ENCODE peak calls at places on chromosomes 5 and 9, in four cellular contexts. O is HepG2, H is GM12878, F is K562. Q is an unnamed sample.

GRCh38 chr9:69131682-69132081 is 42.4 kb upstream of the TJP2 start:
- DNase-seq in O (peak; percentile 93), F (no peak), H (no peak), Q (no peak)

GRCh38 chr9:16673171-16673570 is 197.3 kb downstream of the BNC2 start:
- DNase-seq in F (no peak), O (no peak), H (no peak), Q (no peak)

GRCh38 chr9:35611230-35611797 is 6.3 kb downstream of the TESK1 start:
- DNase-seq in F (peak; percentile 40), H (no peak), O (peak; percentile 17), Q (peak; percentile 58)

GRCh38 chr5:74576941-74577456 is 63.5 kb downstream of the ENC1 start:
- DNase-seq in H (peak; percentile 70), O (no peak), F (no peak), Q (no peak)

GRCh38 chr5:68554566-68555279 is 339.2 kb downstream of the PIK3R1 start:
- DNase-seq in O (no peak), H (no peak), F (peak; percentile 54), Q (no peak)

GRCh38 chr5:116572375-116573278 is 2.0 kb downstream of the SEMA6A start:
- DNase-seq in H (no peak), O (no peak), F (no peak), Q (peak; percentile 43)

GRCh38 chr5:36607114-36607561 is 732 bp downstream of the SLC1A3 start:
- DNase-seq in H (no peak), F (no peak), O (no peak), Q (peak; percentile 62)

GRCh38 chr5:123350744-123351143 is 72.5 kb downstream of the CEP120 start:
- DNase-seq in H (no peak), O (no peak), F (no peak), Q (no peak)

GRCh38 chr5:35247645-35248034 is 17.4 kb upstream of the PRLR start:
- DNase-seq in O (no peak), F (no peak), H (no peak), Q (no peak)

GRCh38 chr5:45696206-45696836 is at the start of gene HCN1:
- DNase-seq in O (peak; percentile 17), H (no peak), F (peak; percentile 5), Q (peak; percentile 8)

GRCh38 chr9:101601904-101602765 is 7.4 kb upstream of the PPP3R2 start:
- DNase-seq in F (peak; percentile 42), H (no peak), O (peak; percentile 46), Q (peak; percentile 60)

GRCh38 chr9:135066291-135066690 is 21.2 kb upstream of the OLFM1 start:
- DNase-seq in H (no peak), O (no peak), F (no peak), Q (no peak)

GRCh38 chr5:164073013-164073535 is 567.7 kb downstream of the MAT2B start:
- DNase-seq in F (no peak), H (no peak), O (no peak), Q (peak; percentile 11)

GRCh38 chr5:161481922-161482321 is 64.6 kb downstream of the GABRB2 start:
- DNase-seq in O (no peak), F (no peak), H (peak; percentile 64), Q (no peak)

GRCh38 chr5:62143268-62144229 is 162.5 kb upstream of the KIF2A start:
- DNase-seq in H (no peak), F (no peak), O (peak; percentile 13), Q (peak; percentile 14)

GRCh38 chr5:130402906-130403305 is 498.6 kb downstream of the CHSY3 start:
- DNase-seq in H (no peak), O (no peak), F (no peak), Q (no peak)

GRCh38 chr9:2297771-2298170 is 282.6 kb downstream of the SMARCA2 start:
- DNase-seq in F (no peak), H (no peak), O (no peak), Q (no peak)

GRCh38 chr5:14449052-14449661 is 132.4 kb upstream of the OTULINL start:
- DNase-seq in F (no peak), O (no peak), H (no peak), Q (no peak)

GRCh38 chr5:137462816-137463520 is 36.2 kb downstream of the SPOCK1 start:
- DNase-seq in F (no peak), H (no peak), O (no peak), Q (no peak)

GRCh38 chr5:115396698-115397097 is 100.2 kb upstream of the CCDC112 start:
- DNase-seq in O (no peak), F (no peak), H (no peak), Q (no peak)

GRCh38 chr9:90061187-90061586 is 456.4 kb downstream of the GADD45G start:
- DNase-seq in F (no peak), H (no peak), O (no peak), Q (no peak)

GRCh38 chr9:90975666-90976538 is 174.3 kb downstream of the SYK start:
- DNase-seq in H (no peak), F (no peak), O (no peak), Q (no peak)

GRCh38 chr9:136808075-136808780 is 480 bp downstream of the RABL6 start:
- DNase-seq in F (peak; percentile 45), O (no peak), H (no peak), Q (peak; percentile 44)

GRCh38 chr5:137466888-137467287 is 32.2 kb downstream of the SPOCK1 start:
- DNase-seq in O (no peak), H (no peak), F (no peak), Q (no peak)

GRCh38 chr9:4738866-4739586 is 2.0 kb downstream of the AK3 start:
- DNase-seq in H (no peak), F (no peak), O (peak; percentile 72), Q (no peak)

GRCh38 chr5:90386099-90386710 is 23.4 kb downstream of the CETN3 start:
- DNase-seq in O (peak; percentile 24), H (no peak), F (no peak), Q (no peak)

GRCh38 chr5:142521706-142522105 is 164.2 kb downstream of the FGF1 start:
- DNase-seq in F (no peak), H (no peak), O (peak; percentile 86), Q (no peak)

GRCh38 chr5:175718401-175719108 is 60.7 kb downstream of the HRH2 start:
- DNase-seq in O (no peak), F (peak; percentile 31), H (no peak), Q (peak; percentile 45)

GRCh38 chr5:137281201-137281600 is 217.9 kb downstream of the SPOCK1 start:
- DNase-seq in O (no peak), F (no peak), H (no peak), Q (no peak)

GRCh38 chr5:170278611-170279500 is 18.7 kb downstream of the LCP2 start:
- DNase-seq in O (no peak), H (peak; percentile 78), F (peak; percentile 71), Q (no peak)

GRCh38 chr5:142512041-142512679 is 173.7 kb downstream of the FGF1 start:
- DNase-seq in F (no peak), H (no peak), O (no peak), Q (no peak)

DNA sequence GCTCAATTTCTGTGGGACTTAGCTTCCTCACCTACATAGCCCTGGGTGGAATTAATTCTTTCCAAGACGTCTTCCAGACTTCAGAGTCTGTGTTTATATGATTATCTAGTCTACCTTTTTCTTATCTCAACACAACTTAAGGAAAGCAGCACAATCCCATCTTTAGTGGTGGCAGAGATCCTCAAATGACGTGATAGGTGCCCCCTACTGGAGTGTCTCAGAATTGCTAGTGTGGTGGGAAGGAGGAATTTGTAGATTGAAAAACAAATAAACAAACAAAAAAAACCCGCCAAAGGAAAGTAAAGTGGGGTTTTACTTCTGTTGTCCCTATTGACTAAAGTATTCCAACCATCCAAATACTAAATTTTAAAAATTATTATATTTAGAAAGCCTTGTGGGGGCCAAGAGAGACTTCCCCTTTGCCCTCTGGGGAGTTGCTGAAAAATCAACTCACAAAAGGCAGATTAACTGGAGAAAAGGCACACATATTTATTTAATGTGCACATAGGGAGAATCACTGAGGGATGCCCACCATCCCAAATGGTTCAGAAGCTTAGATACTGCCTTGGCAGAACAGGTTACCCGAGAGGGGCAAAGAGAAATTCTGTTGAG is 283.3 kb downstream of the TMEM167A start:
- DNase-seq in H (no peak), F (peak; percentile 39), O (peak; percentile 21), Q (peak; percentile 33)
- TF ChIP-seq SP1 in H (no peak), F (no peak), O (no peak), Q (no peak)

GRCh38 chr9:20604561-20604960 is 17.7 kb downstream of the MLLT3 start:
- DNase-seq in O (no peak), F (no peak), H (no peak), Q (no peak)
- TF ChIP-seq FOXK2 in O (no peak), F (no peak), H (no peak), Q (no peak)

DNA sequence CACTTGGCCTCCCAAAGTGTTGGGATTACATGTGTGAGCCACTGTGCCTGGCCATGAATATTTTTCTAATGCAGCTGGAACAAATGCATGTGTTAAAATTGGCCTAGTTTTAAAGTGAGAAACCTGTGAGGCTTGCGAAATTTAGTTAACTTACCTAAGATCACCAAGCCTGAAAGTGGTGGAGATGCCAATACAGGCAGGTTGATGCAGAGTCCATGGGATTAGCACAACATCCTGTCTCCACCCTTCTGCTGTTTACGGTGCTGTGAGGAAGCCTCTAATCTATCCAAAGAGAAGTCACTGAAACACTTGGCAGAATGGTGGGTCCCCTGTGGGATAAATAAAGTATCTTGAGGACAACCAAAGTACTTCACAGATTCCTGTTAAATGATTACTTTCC is 98.2 kb downstream of the PCSK5 start:
- DNase-seq in F (no peak), O (no peak), H (no peak), Q (no peak)
- TF ChIP-seq SP1 in F (no peak), O (no peak), H (no peak), Q (no peak)

GRCh38 chr5:891837-892389 is 688 bp downstream of the BRD9 start:
- DNase-seq in O (no peak), F (peak; percentile 49), H (no peak), Q (peak; percentile 36)
- TF ChIP-seq FOXK2 in O (no peak), F (no peak), H (no peak), Q (no peak)

GRCh38 chr5:96790851-96791513 is 16.8 kb downstream of the ERAP1 start:
- DNase-seq in F (no peak), O (no peak), H (no peak), Q (no peak)
- TF ChIP-seq SP1 in F (no peak), O (no peak), H (no peak), Q (no peak)

GRCh38 chr9:79254900-79255651 is 316.7 kb upstream of the TLE4 start:
- DNase-seq in H (no peak), F (no peak), O (no peak), Q (peak; percentile 77)
- TF ChIP-seq FOXK2 in H (no peak), F (no peak), O (no peak), Q (no peak)

GRCh38 chr5:168157141-168157540 is 134.3 kb upstream of the WWC1 start:
- DNase-seq in H (no peak), O (no peak), F (no peak), Q (no peak)

GRCh38 chr5:168151041-168151440 is 140.4 kb upstream of the WWC1 start:
- DNase-seq in F (no peak), O (no peak), H (no peak), Q (no peak)

GRCh38 chr5:168153263-168153930 is 138.0 kb upstream of the WWC1 start:
- DNase-seq in H (no peak), F (no peak), O (no peak), Q (no peak)

GRCh38 chr5:168155585-168155984 is 135.9 kb upstream of the WWC1 start:
- DNase-seq in O (no peak), F (no peak), H (no peak), Q (no peak)

GRCh38 chr5:168152660-168153059 is 138.8 kb upstream of the WWC1 start:
- DNase-seq in O (no peak), H (no peak), F (no peak), Q (no peak)
- TF ChIP-seq SP1 in O (no peak), H (no peak), F (no peak), Q (no peak)

Q was measured in HEK293T.